ENCODE peak calls at places on chromosomes 4 and X, in six cellular contexts. B is heart left ventricle, M is HCT116, A is adrenal gland, Q is prostate gland, H is endothelial cell of umbilical vein. W is an unnamed sample.

GRCh38 chrX:150161092-150161672 is 201.9 kb upstream of the MAMLD1 start:
- DNase-seq in B (no peak), M (no peak), A (no peak), Q (no peak), H (no peak), W (no peak)

GRCh38 chr4:152488246-152488645 is 47.6 kb downstream of the FBXW7 start:
- DNase-seq in B (no peak), M (no peak), A (no peak), Q (no peak), H (no peak), W (no peak)

GRCh38 chr4:40475609-40476008 is 140.5 kb downstream of the CHRNA9 start:
- DNase-seq in B (no peak), M (no peak), A (no peak), Q (no peak), H (no peak), W (no peak)

GRCh38 chr4:138090145-138090917 is 151.8 kb downstream of the SLC7A11 start:
- DNase-seq in B (peak; percentile 43), M (peak; percentile 76), A (peak; percentile 77), Q (peak; percentile 72), H (peak; percentile 90), W (peak; percentile 77)

GRCh38 chrX:126551306-126551705 is 1.3 kb downstream of the DCAF12L1 start:
- DNase-seq in B (no peak), M (no peak), A (no peak), Q (no peak), H (no peak), W (no peak)

GRCh38 chr4:54855221-54855854 is 197.6 kb downstream of the KIT start:
- DNase-seq in B (no peak), M (no peak), A (no peak), Q (no peak), H (no peak), W (no peak)

GRCh38 chrX:97446298-97446882 is 562.7 kb downstream of the RPA4 start:
- DNase-seq in B (no peak), M (no peak), A (no peak), Q (no peak), H (peak; percentile 9), W (no peak)

GRCh38 chrX:113212052-113212451 is 371.4 kb upstream of the AMOT start:
- DNase-seq in B (no peak), M (no peak), A (no peak), Q (no peak), H (no peak), W (no peak)

GRCh38 chr4:170872794-170873193 is 783.0 kb upstream of the AADAT start:
- DNase-seq in B (no peak), M (no peak), A (no peak), Q (no peak), H (no peak), W (no peak)

GRCh38 chr4:64727960-64728359 is 318.7 kb upstream of the TECRL start:
- DNase-seq in B (no peak), M (no peak), A (no peak), Q (no peak), H (no peak), W (no peak)
- H3K27ac ChIP-seq in B (no peak overlapping the region), M (no peak overlapping the region), A (no peak overlapping the region), Q (no peak overlapping the region), H (no peak overlapping the region), W (no peak overlapping the region)

GRCh38 chrX:71534773-71535544 is 2.1 kb downstream of the OGT start:
- DNase-seq in B (no peak), M (no peak), A (no peak), Q (no peak), H (no peak), W (no peak)

GRCh38 chrX:71533850-71534515 is 1.1 kb downstream of the OGT start:
- DNase-seq in B (peak; percentile 49), M (no peak), A (peak; percentile 62), Q (peak; percentile 22), H (peak; percentile 52), W (peak; percentile 30)

GRCh38 chrX:71532753-71533425 is at the start of gene OGT:
- DNase-seq in B (peak; percentile 94), M (peak; percentile 93), A (peak; percentile 98), Q (peak; percentile 92), H (peak; percentile 93), W (peak; percentile 91)

GRCh38 chrX:71532078-71532752 is 689 bp upstream of the OGT start:
- DNase-seq in B (no peak), M (no peak), A (peak; percentile 62), Q (no peak), H (peak; percentile 69), W (no peak)

GRCh38 chrX:71533514-71533849 is 578 bp downstream of the OGT start:
- DNase-seq in B (no peak), M (no peak), A (no peak), Q (no peak), H (no peak), W (no peak)
- TF ChIP-seq POLR2A in B (no peak), M (no peak), A (no peak), Q (no peak), H (no peak), W (no peak)

GRCh38 chr4:70925899-70926635 is 23.9 kb downstream of the MOB1B start:
- DNase-seq in B (no peak), M (no peak), A (no peak), Q (no peak), H (no peak), W (no peak)
- H3K27ac ChIP-seq in B (no peak overlapping the region), M (no peak overlapping the region), A (no peak overlapping the region), Q (no peak overlapping the region), H (no peak overlapping the region), W (no peak overlapping the region)

GRCh38 chrX:55160685-55161552 is 59.2 kb upstream of the PAGE5 start:
- DNase-seq in B (peak; percentile 90), M (peak; percentile 68), A (peak; percentile 94), Q (peak; percentile 84), H (peak; percentile 91), W (peak; percentile 71)
- TF ChIP-seq POLR2A in B (peak; percentile 83), M (peak; percentile 46), A (peak; percentile 68), Q (peak; percentile 62), H (peak; percentile 77), W (peak; percentile 50)

DNA sequence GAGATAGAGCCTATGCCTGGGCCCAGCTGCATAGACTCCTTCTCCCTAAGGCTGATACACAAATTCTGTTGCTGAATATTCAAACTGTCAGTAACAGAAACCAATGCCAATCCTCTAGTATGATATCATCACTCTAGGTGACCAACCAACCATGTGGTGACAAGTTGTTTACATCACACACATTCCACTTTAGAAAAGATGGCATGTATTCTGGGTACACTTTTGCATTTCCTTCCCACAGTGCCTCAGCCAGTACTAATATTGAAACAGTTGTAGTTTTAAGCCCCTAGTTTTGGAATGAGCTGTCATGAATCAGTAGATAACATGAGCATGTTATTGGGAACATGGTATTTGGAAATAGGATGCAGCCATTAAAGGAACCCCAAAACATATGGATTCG is 103.3 kb upstream of the GRXCR1 start:
- DNase-seq in B (no peak), M (no peak), A (no peak), Q (no peak), H (no peak), W (no peak)
- H3K27ac ChIP-seq in B (no peak overlapping the region), M (no peak overlapping the region), A (no peak overlapping the region), Q (no peak overlapping the region), H (no peak overlapping the region), W (no peak overlapping the region)

W was measured in tibial nerve.